ENCODE peak calls at places on chromosomes 4 and X, in eight cellular contexts. P is GM10248; I is NCI-H1417; S is fibroblast of pulmonary artery; O is activated CD8-positive, alpha-beta memory T cell treated with anti-CD3 and anti-CD28 coated beads for 48 hours; T is AG08396; A is neural crest cell; R is AML-193. C is an unnamed sample.

GRCh38 chr4:83369825-83370639 is 35.4 kb upstream of the HPSE start:
- DNase-seq in P (no peak), I (no peak), S (peak), O (no peak), T (no peak), A (no peak), R (peak), C (no peak)

GRCh38 chr4:88908003-88908402 is 149.0 kb downstream of the FAM13A start:
- DNase-seq in P (no peak), I (no peak), S (no peak), O (no peak), T (no peak), A (no peak), R (no peak), C (peak)

GRCh38 chr4:158121203-158121586 is 51.6 kb downstream of the GASK1B start:
- DNase-seq in P (no peak), I (no peak), S (peak), O (no peak), T (peak), A (no peak), R (no peak), C (peak)

GRCh38 chrX:129318375-129318774 is 204.9 kb downstream of the SMARCA1 start:
- DNase-seq in P (no peak), I (no peak), S (peak), O (no peak), T (peak), A (peak), R (peak), C (no peak)

GRCh38 chr4:48766393-48766792 is 13.7 kb downstream of the FRYL start:
- DNase-seq in P (peak), I (no peak), S (no peak), O (no peak), T (no peak), A (no peak), R (no peak), C (no peak)

GRCh38 chr4:154618708-154619315 is 6.4 kb upstream of the FGG start:
- DNase-seq in P (peak), I (peak), S (peak), O (peak), T (peak), A (peak), R (peak), C (peak)

GRCh38 chr4:40656221-40656863 is 26.7 kb upstream of the RBM47 start:
- DNase-seq in P (no peak), I (no peak), S (no peak), O (no peak), T (no peak), A (no peak), R (no peak), C (no peak)

GRCh38 chr4:145937021-145937861 is 1.4 kb downstream of the ZNF827 start:
- DNase-seq in P (peak), I (peak), S (peak), O (peak), T (peak), A (peak), R (no peak), C (peak)

GRCh38 chr4:135739354-135739753 is 1537.8 kb upstream of the PABPC4L start:
- DNase-seq in P (no peak), I (no peak), S (no peak), O (no peak), T (no peak), A (no peak), R (no peak), C (no peak)

GRCh38 chrX:40688976-40689375 is 41.6 kb upstream of the CXorf38 start:
- DNase-seq in P (no peak), I (no peak), S (no peak), O (no peak), T (no peak), A (no peak), R (no peak), C (no peak)

GRCh38 chr4:37422102-37422501 is 177.6 kb downstream of the NWD2 start:
- DNase-seq in P (no peak), I (no peak), S (no peak), O (no peak), T (no peak), A (no peak), R (no peak), C (no peak)

GRCh38 chr4:100340534-100341364 is 150.5 kb upstream of the DDIT4L start:
- DNase-seq in P (no peak), I (no peak), S (peak), O (no peak), T (peak), A (no peak), R (no peak), C (peak)

GRCh38 chr4:52038109-52038912 is at the start of gene SGCB:
- DNase-seq in P (peak), I (peak), S (peak), O (peak), T (peak), A (peak), R (no peak), C (peak)

GRCh38 chr4:140556372-140557085 is 12.2 kb downstream of the UCP1 start:
- DNase-seq in P (peak), I (no peak), S (no peak), O (no peak), T (no peak), A (no peak), R (no peak), C (no peak)

GRCh38 chr4:95409750-95410149 is 139.0 kb downstream of the UNC5C start:
- DNase-seq in P (no peak), I (no peak), S (no peak), O (no peak), T (no peak), A (peak), R (no peak), C (no peak)

GRCh38 chrX:151796576-151796975 is 62.0 kb downstream of the CNGA2 start:
- DNase-seq in P (no peak), I (no peak), S (no peak), O (no peak), T (no peak), A (no peak), R (no peak), C (no peak)

GRCh38 chrX:74529311-74529710 is 85.1 kb downstream of the RLIM start:
- DNase-seq in P (no peak), I (no peak), S (no peak), O (no peak), T (no peak), A (no peak), R (no peak), C (no peak)

GRCh38 chr4:77113069-77113468 is 37.3 kb upstream of the CCNI start:
- DNase-seq in P (no peak), I (no peak), S (no peak), O (no peak), T (no peak), A (no peak), R (no peak), C (no peak)

GRCh38 chrX:18390941-18391538 is 34.4 kb upstream of the CDKL5 start:
- DNase-seq in P (peak), I (peak), S (peak), O (no peak), T (peak), A (peak), R (peak), C (peak)

GRCh38 chr4:146582864-146583263 is 55.8 kb upstream of the POU4F2 start:
- DNase-seq in P (no peak), I (no peak), S (peak), O (no peak), T (no peak), A (no peak), R (peak), C (no peak)

GRCh38 chrX:65536291-65536690 is 1.7 kb upstream of the LAS1L start:
- DNase-seq in P (no peak), I (no peak), S (no peak), O (no peak), T (no peak), A (no peak), R (no peak), C (no peak)

GRCh38 chr4:81021526-81021944 is 9.0 kb upstream of the BMP3 start:
- DNase-seq in P (no peak), I (peak), S (no peak), O (no peak), T (no peak), A (no peak), R (no peak), C (no peak)

GRCh38 chr4:4865705-4866123 is 6.2 kb downstream of the MSX1 start:
- DNase-seq in P (no peak), I (no peak), S (no peak), O (no peak), T (peak), A (no peak), R (no peak), C (no peak)

GRCh38 chr4:107747748-107748486 is 27.9 kb upstream of the PAPSS1 start:
- DNase-seq in P (no peak), I (peak), S (no peak), O (no peak), T (no peak), A (no peak), R (no peak), C (no peak)

GRCh38 chr4:55742655-55743191 is 76.9 kb upstream of the EXOC1L start:
- DNase-seq in P (no peak), I (no peak), S (peak), O (no peak), T (no peak), A (no peak), R (no peak), C (peak)

GRCh38 chr4:85005865-85006377 is 39.4 kb upstream of the WDFY3 start:
- DNase-seq in P (no peak), I (no peak), S (peak), O (no peak), T (peak), A (no peak), R (no peak), C (peak)

C was measured in astrocyte.